ENCODE peak calls at places on chromosomes 12 and 14, in eight cellular contexts. One of them, this sample, is unnamed. For H3K4me1, the result is how much of the 10 kb centered on the place peaks cover.

GRCh38 chr12:68106160-68106559 is 53.4 kb downstream of the IFNG start:
- DNase-seq in SK-N-SH: no peak
- DNase-seq in CD8-positive, alpha-beta T cell: no peak
- DNase-seq in MM.1S: no peak
- DNase-seq in pancreas: no peak
- DNase-seq in mammary epithelial cell: peak
- DNase-seq in gastrocnemius medialis: no peak
- DNase-seq in psoas muscle: no peak
- DNase-seq in this sample: no peak

GRCh38 chr12:3157581-3158328 is 80.6 kb downstream of the TSPAN9 start:
- DNase-seq in SK-N-SH: peak
- DNase-seq in CD8-positive, alpha-beta T cell: no peak
- DNase-seq in MM.1S: no peak
- DNase-seq in pancreas: no peak
- DNase-seq in mammary epithelial cell: no peak
- DNase-seq in gastrocnemius medialis: no peak
- DNase-seq in psoas muscle: peak
- DNase-seq in this sample: no peak

GRCh38 chr12:24561411-24561871 is 387.5 kb downstream of the BCAT1 start:
- DNase-seq in SK-N-SH: no peak
- DNase-seq in CD8-positive, alpha-beta T cell: no peak
- DNase-seq in MM.1S: peak
- DNase-seq in pancreas: no peak
- DNase-seq in mammary epithelial cell: no peak
- DNase-seq in gastrocnemius medialis: no peak
- DNase-seq in psoas muscle: no peak
- DNase-seq in this sample: no peak

GRCh38 chr12:23049180-23049579 is 424.2 kb downstream of the ETNK1 start:
- DNase-seq in SK-N-SH: no peak
- DNase-seq in CD8-positive, alpha-beta T cell: no peak
- DNase-seq in MM.1S: peak
- DNase-seq in pancreas: no peak
- DNase-seq in mammary epithelial cell: peak
- DNase-seq in gastrocnemius medialis: no peak
- DNase-seq in psoas muscle: no peak
- DNase-seq in this sample: no peak

GRCh38 chr14:95071649-95072256 is 85.6 kb downstream of the DICER1 start:
- DNase-seq in SK-N-SH: peak
- DNase-seq in CD8-positive, alpha-beta T cell: no peak
- DNase-seq in MM.1S: no peak
- DNase-seq in pancreas: no peak
- DNase-seq in mammary epithelial cell: no peak
- DNase-seq in gastrocnemius medialis: no peak
- DNase-seq in psoas muscle: no peak
- DNase-seq in this sample: no peak

GRCh38 chr12:124508323-124509096 is 58.9 kb downstream of the NCOR2 start:
- DNase-seq in SK-N-SH: no peak
- DNase-seq in CD8-positive, alpha-beta T cell: no peak
- DNase-seq in MM.1S: no peak
- DNase-seq in pancreas: no peak
- DNase-seq in mammary epithelial cell: no peak
- DNase-seq in gastrocnemius medialis: peak
- DNase-seq in psoas muscle: peak
- DNase-seq in this sample: no peak

GRCh38 chr12:108831309-108831991 is 25.9 kb downstream of the SSH1 start:
- DNase-seq in SK-N-SH: no peak
- DNase-seq in CD8-positive, alpha-beta T cell: no peak
- DNase-seq in MM.1S: peak
- DNase-seq in pancreas: no peak
- DNase-seq in mammary epithelial cell: no peak
- DNase-seq in gastrocnemius medialis: no peak
- DNase-seq in psoas muscle: no peak
- DNase-seq in this sample: no peak

GRCh38 chr12:125142601-125143000 is 77.4 kb downstream of the AACS start:
- DNase-seq in SK-N-SH: no peak
- DNase-seq in CD8-positive, alpha-beta T cell: no peak
- DNase-seq in MM.1S: no peak
- DNase-seq in pancreas: no peak
- DNase-seq in mammary epithelial cell: no peak
- DNase-seq in gastrocnemius medialis: no peak
- DNase-seq in psoas muscle: no peak
- DNase-seq in this sample: no peak

GRCh38 chr14:91294153-91294552 is 49.6 kb upstream of the GPR68 start:
- DNase-seq in SK-N-SH: no peak
- DNase-seq in CD8-positive, alpha-beta T cell: no peak
- DNase-seq in MM.1S: no peak
- DNase-seq in pancreas: no peak
- DNase-seq in mammary epithelial cell: no peak
- DNase-seq in gastrocnemius medialis: no peak
- DNase-seq in psoas muscle: peak
- DNase-seq in this sample: no peak

GRCh38 chr14:75685910-75686309 is 24.9 kb downstream of the TTLL5 start:
- DNase-seq in SK-N-SH: no peak
- DNase-seq in CD8-positive, alpha-beta T cell: no peak
- DNase-seq in MM.1S: no peak
- DNase-seq in pancreas: no peak
- DNase-seq in mammary epithelial cell: no peak
- DNase-seq in gastrocnemius medialis: no peak
- DNase-seq in psoas muscle: no peak
- DNase-seq in this sample: no peak

GRCh38 chr12:5506295-5506694 is 74.4 kb downstream of the NTF3 start:
- DNase-seq in SK-N-SH: no peak
- DNase-seq in CD8-positive, alpha-beta T cell: no peak
- DNase-seq in MM.1S: no peak
- DNase-seq in pancreas: no peak
- DNase-seq in mammary epithelial cell: no peak
- DNase-seq in gastrocnemius medialis: no peak
- DNase-seq in psoas muscle: no peak
- DNase-seq in this sample: peak

GRCh38 chr12:31218203-31219025 is 107.5 kb downstream of the SINHCAF start:
- DNase-seq in SK-N-SH: no peak
- DNase-seq in CD8-positive, alpha-beta T cell: no peak
- DNase-seq in MM.1S: no peak
- DNase-seq in pancreas: no peak
- DNase-seq in mammary epithelial cell: no peak
- DNase-seq in gastrocnemius medialis: no peak
- DNase-seq in psoas muscle: no peak
- DNase-seq in this sample: no peak

GRCh38 chr12:72957454-72957853 is 685.3 kb downstream of the TRHDE start:
- DNase-seq in SK-N-SH: no peak
- DNase-seq in CD8-positive, alpha-beta T cell: no peak
- DNase-seq in MM.1S: no peak
- DNase-seq in pancreas: no peak
- DNase-seq in mammary epithelial cell: peak
- DNase-seq in gastrocnemius medialis: no peak
- DNase-seq in psoas muscle: no peak
- DNase-seq in this sample: no peak

GRCh38 chr12:19671695-19672094 is 232.4 kb downstream of the AEBP2 start:
- DNase-seq in SK-N-SH: peak
- DNase-seq in CD8-positive, alpha-beta T cell: no peak
- DNase-seq in MM.1S: no peak
- DNase-seq in pancreas: no peak
- DNase-seq in mammary epithelial cell: no peak
- DNase-seq in gastrocnemius medialis: no peak
- DNase-seq in psoas muscle: no peak
- DNase-seq in this sample: no peak

GRCh38 chr12:3225796-3226180 is 148.6 kb downstream of the TSPAN9 start:
- DNase-seq in SK-N-SH: no peak
- DNase-seq in CD8-positive, alpha-beta T cell: no peak
- DNase-seq in MM.1S: no peak
- DNase-seq in pancreas: no peak
- DNase-seq in mammary epithelial cell: no peak
- DNase-seq in gastrocnemius medialis: no peak
- DNase-seq in psoas muscle: no peak
- DNase-seq in this sample: no peak

GRCh38 chr12:48693572-48693971 is 11.5 kb upstream of the KANSL2 start:
- DNase-seq in SK-N-SH: no peak
- DNase-seq in CD8-positive, alpha-beta T cell: no peak
- DNase-seq in MM.1S: no peak
- DNase-seq in pancreas: no peak
- DNase-seq in mammary epithelial cell: no peak
- DNase-seq in gastrocnemius medialis: no peak
- DNase-seq in psoas muscle: no peak
- DNase-seq in this sample: no peak

DNA sequence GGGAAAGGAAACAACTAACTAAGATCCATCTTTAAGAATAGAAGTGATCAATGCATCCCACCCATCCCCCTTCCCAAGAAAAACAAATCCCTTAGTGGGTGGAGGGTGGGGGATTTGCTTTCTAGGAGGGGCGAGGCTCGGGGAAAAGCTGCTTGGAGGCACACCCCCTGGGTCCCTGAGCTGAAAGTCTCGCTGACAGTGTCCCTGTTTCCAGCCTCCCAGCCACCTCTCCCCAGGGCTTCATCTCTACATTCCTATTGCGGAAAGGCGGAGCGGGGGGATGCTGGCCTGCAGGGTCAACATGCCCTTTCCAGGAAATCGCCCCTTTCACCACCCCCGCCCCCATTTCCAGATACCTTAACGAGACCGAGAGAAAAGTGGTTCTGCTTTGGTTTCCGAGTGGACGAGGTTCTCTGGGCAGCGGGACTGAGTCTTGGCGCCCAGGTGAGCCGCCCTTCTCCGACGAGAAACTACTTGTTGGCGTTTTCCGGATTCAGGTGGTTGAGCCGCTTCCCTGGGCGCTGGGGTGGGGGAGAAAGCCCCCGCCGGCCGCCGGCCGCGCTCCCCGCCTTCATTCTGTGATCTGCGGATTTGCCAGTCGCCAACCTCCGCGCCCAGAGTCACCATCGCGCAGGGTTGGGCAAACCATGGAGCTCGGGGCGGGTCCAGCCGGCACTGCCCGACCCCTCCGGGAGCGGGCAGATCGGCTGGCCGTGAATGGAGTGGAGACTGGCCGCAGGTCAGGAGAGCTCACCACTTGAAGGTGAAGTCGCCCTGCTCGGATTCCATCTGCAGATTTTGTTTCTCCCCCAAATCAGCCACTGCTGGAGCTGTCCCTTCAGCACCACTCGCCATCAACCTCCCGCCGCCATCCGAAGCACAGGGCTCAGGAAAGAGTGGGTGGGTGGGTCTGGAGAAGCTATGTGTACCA is 523 bp downstream of the KCNC2 start:
- DNase-seq in SK-N-SH: peak
- DNase-seq in CD8-positive, alpha-beta T cell: no peak
- DNase-seq in MM.1S: no peak
- DNase-seq in pancreas: peak
- DNase-seq in mammary epithelial cell: peak
- DNase-seq in gastrocnemius medialis: no peak
- DNase-seq in psoas muscle: no peak
- DNase-seq in this sample: no peak
- H3K27ac ChIP-seq in SK-N-SH: no peak
- H3K27ac ChIP-seq in CD8-positive, alpha-beta T cell: no peak
- H3K27ac ChIP-seq in MM.1S: no peak
- H3K27ac ChIP-seq in pancreas: no peak
- H3K27ac ChIP-seq in mammary epithelial cell: no peak
- H3K27ac ChIP-seq in gastrocnemius medialis: no peak
- H3K27ac ChIP-seq in psoas muscle: no peak
- H3K27ac ChIP-seq in this sample: no peak

DNA sequence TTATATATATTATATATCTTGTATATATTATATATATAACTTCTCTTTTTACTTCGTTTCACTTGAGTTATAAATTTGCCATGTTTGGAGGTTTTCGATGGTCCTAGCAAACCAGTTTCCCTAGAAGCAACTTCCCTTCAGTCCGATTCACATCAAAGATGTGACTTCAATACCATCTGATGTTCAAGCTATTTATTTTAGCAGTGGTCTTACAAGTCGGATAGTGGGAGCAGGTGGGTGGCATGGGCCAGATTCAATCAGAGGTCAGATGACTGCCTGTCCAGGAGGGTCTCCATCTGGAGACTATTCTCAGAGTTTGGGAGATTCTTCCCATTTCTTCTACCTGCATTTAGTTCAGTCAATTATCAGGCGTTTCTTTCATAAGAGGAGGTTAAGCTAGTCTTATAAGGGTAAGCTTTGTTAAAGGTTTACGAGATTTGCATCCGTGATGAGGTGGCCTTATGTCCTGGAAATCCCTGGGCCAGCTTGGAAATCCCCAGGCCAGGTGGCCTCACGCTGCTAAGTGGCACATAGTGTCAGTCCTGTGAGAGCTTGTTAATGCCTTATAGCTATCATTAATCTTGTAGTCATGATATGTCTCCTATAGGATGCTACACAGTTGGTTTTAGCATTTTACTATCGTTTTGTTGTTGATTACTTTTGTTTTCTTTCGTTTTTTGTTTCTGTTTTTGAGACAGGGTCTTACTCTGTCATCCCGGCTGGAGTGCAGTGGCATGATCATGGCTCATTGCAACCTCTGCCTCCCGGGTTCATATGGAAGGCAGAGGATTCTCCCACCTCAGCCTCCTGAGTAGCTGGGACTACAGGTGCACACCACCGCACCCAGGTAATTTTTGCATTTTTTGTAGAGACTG is 145.8 kb downstream of the BICD1 start:
- DNase-seq in SK-N-SH: no peak
- DNase-seq in CD8-positive, alpha-beta T cell: no peak
- DNase-seq in MM.1S: peak
- DNase-seq in pancreas: no peak
- DNase-seq in mammary epithelial cell: no peak
- DNase-seq in gastrocnemius medialis: no peak
- DNase-seq in psoas muscle: no peak
- DNase-seq in this sample: no peak
- H3K4me1 ChIP-seq in SK-N-SH: under half
- H3K4me1 ChIP-seq in CD8-positive, alpha-beta T cell: under half
- H3K4me1 ChIP-seq in MM.1S: under half
- H3K4me1 ChIP-seq in pancreas: under half
- H3K4me1 ChIP-seq in mammary epithelial cell: under half
- H3K4me1 ChIP-seq in gastrocnemius medialis: under half
- H3K4me1 ChIP-seq in psoas muscle: under half
- H3K4me1 ChIP-seq in this sample: under half

GRCh38 chr14:73613046-73613383 is 698 bp downstream of the ACOT6 start:
- DNase-seq in SK-N-SH: no peak
- DNase-seq in CD8-positive, alpha-beta T cell: no peak
- DNase-seq in MM.1S: no peak
- DNase-seq in pancreas: no peak
- DNase-seq in mammary epithelial cell: no peak
- DNase-seq in gastrocnemius medialis: no peak
- DNase-seq in psoas muscle: no peak
- DNase-seq in this sample: no peak
- H3K27ac ChIP-seq in SK-N-SH: no peak
- H3K27ac ChIP-seq in CD8-positive, alpha-beta T cell: peak
- H3K27ac ChIP-seq in MM.1S: no peak
- H3K27ac ChIP-seq in pancreas: peak
- H3K27ac ChIP-seq in mammary epithelial cell: no peak
- H3K27ac ChIP-seq in gastrocnemius medialis: peak
- H3K27ac ChIP-seq in psoas muscle: peak
- H3K27ac ChIP-seq in this sample: peak

DNA sequence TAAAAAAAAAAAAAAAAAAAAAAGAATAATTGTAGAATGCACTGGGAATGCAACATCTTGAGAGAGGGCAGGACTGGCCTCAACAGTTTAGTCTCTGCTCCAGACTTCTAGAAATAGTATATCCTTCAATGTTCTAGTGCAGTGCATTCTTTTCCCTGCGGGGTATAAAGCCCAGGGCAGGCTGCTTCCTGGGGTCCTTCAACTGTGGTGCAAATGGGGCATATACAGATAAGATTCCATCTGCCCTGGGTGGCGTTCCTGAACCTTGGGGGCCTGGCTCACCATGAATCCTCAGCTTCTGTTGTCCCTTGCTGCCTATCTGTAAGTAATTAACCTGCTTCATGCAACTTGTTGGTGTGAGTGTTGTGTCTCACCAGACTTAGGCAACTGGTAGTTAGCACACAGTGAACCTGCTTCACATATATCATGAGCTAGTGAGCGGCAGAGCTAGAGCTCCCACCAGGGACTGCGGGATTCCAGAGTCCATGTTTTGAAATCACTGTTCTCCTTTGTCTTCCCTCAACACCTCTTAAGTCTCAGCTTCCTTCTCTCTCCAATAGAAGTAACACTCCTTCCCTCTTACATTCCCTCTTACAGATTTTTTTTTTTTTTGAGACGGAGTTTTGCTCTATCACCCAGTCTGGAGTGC is 177.6 kb downstream of the SUDS3 start:
- DNase-seq in SK-N-SH: no peak
- DNase-seq in CD8-positive, alpha-beta T cell: no peak
- DNase-seq in MM.1S: no peak
- DNase-seq in pancreas: no peak
- DNase-seq in mammary epithelial cell: no peak
- DNase-seq in gastrocnemius medialis: no peak
- DNase-seq in psoas muscle: no peak
- DNase-seq in this sample: no peak
- H3K4me1 ChIP-seq in SK-N-SH: under half
- H3K4me1 ChIP-seq in CD8-positive, alpha-beta T cell: under half
- H3K4me1 ChIP-seq in MM.1S: under half
- H3K4me1 ChIP-seq in pancreas: under half
- H3K4me1 ChIP-seq in mammary epithelial cell: under half
- H3K4me1 ChIP-seq in gastrocnemius medialis: under half
- H3K4me1 ChIP-seq in psoas muscle: under half
- H3K4me1 ChIP-seq in this sample: under half

This sample was measured in ascending aorta.